ENCODE peak calls at places on chromosome 14, in five cellular contexts. Y is fibroblast of mammary gland, J is adrenal gland, Z is heart left ventricle, W is cardiac fibroblast. P is an unnamed sample.

GRCh38 chr14:88559852-88560251 is 3.0 kb upstream of the ZC3H14 start:
- DNase-seq in Z (no peak), Y (peak; percentile 75), W (peak; percentile 73), J (no peak), P (no peak)

GRCh38 chr14:98715054-98715453 is 556.9 kb downstream of the BCL11B start:
- DNase-seq in J (no peak), Z (no peak), W (no peak), Y (no peak), P (no peak)

GRCh38 chr14:51638071-51638944 is 13.4 kb upstream of the FRMD6 start:
- DNase-seq in W (peak; percentile 59), Z (no peak), J (no peak), Y (peak; percentile 67), P (no peak)

GRCh38 chr14:81927069-81927468 is 393.4 kb upstream of the SEL1L start:
- DNase-seq in Z (no peak), Y (no peak), W (no peak), J (no peak), P (no peak)

GRCh38 chr14:20631023-20631820 is 10.3 kb downstream of the OR6S1 start:
- DNase-seq in W (peak; percentile 86), J (no peak), Z (no peak), Y (peak; percentile 70), P (peak; percentile 61)

GRCh38 chr14:105945891-105946290 is 419.5 kb downstream of the TMEM121 start:
- DNase-seq in J (no peak), Z (no peak), W (no peak), Y (no peak), P (peak; percentile 12)

GRCh38 chr14:99206053-99206452 is 65.9 kb downstream of the BCL11B start:
- DNase-seq in Y (no peak), Z (no peak), W (no peak), J (no peak), P (no peak)

GRCh38 chr14:102212356-102212755 is 72.7 kb downstream of the WDR20 start:
- DNase-seq in J (no peak), Y (no peak), Z (peak; percentile 6), W (no peak), P (no peak)

GRCh38 chr14:35213869-35214387 is 78.3 kb upstream of the PSMA6 start:
- DNase-seq in Z (no peak), J (no peak), Y (peak; percentile 65), W (peak; percentile 65), P (no peak)

GRCh38 chr14:100875126-100875525 is 28.4 kb downstream of the RTL1 start:
- DNase-seq in J (no peak), Y (no peak), W (no peak), Z (peak; percentile 16), P (no peak)

GRCh38 chr14:77311217-77311616 is 9.5 kb downstream of the POMT2 start:
- DNase-seq in Y (peak; percentile 67), Z (no peak), W (peak; percentile 43), J (no peak), P (no peak)

GRCh38 chr14:77313374-77313773 is 7.3 kb downstream of the POMT2 start:
- DNase-seq in Y (no peak), Z (no peak), J (no peak), W (no peak), P (no peak)

GRCh38 chr14:77315115-77315944 is 5.4 kb downstream of the POMT2 start:
- DNase-seq in Z (no peak), W (no peak), J (no peak), Y (no peak), P (no peak)

GRCh38 chr14:77314539-77314938 is 6.1 kb downstream of the POMT2 start:
- DNase-seq in J (no peak), W (no peak), Y (no peak), Z (no peak), P (no peak)

GRCh38 chr14:77314043-77314442 is 6.6 kb downstream of the POMT2 start:
- DNase-seq in Z (no peak), W (peak; percentile 88), J (peak; percentile 66), Y (peak; percentile 91), P (no peak)
- H3K4me3 ChIP-seq in Z (no peak overlapping the region), W (no peak overlapping the region), J (no peak overlapping the region), Y (no peak overlapping the region), P (no peak overlapping the region)

GRCh38 chr14:67207810-67208209 is 18.6 kb downstream of the GARIN2 start:
- DNase-seq in Z (no peak), Y (no peak), W (no peak), J (no peak), P (no peak)
- H3K4me3 ChIP-seq in Z (no peak overlapping the region), Y (no peak overlapping the region), W (no peak overlapping the region), J (no peak overlapping the region), P (no peak overlapping the region)

GRCh38 chr14:49881296-49882006 is 11.4 kb upstream of the ARF6 start:
- DNase-seq in Y (no peak), W (no peak), J (no peak), Z (no peak), P (no peak)
- H3K4me3 ChIP-seq in Y (no peak overlapping the region), W (no peak overlapping the region), J (no peak overlapping the region), Z (no peak overlapping the region), P (no peak overlapping the region)

GRCh38 chr14:61438860-61439765 is 117.7 kb downstream of the PRKCH start:
- DNase-seq in Z (no peak), Y (peak; percentile 30), W (peak; percentile 87), J (no peak), P (peak; percentile 74)
- H3K4me3 ChIP-seq in Z (peak overlapping the region; percentile 7), Y (no peak overlapping the region), W (peak overlapping the region; percentile 15), J (no peak overlapping the region), P (no peak overlapping the region)

GRCh38 chr14:96958057-96958456 is 160.9 kb downstream of the VRK1 start:
- DNase-seq in W (no peak), Z (no peak), J (no peak), Y (no peak), P (no peak)

GRCh38 chr14:96959992-96960391 is 162.8 kb downstream of the VRK1 start:
- DNase-seq in J (no peak), W (no peak), Y (no peak), Z (no peak), P (no peak)

GRCh38 chr14:96962337-96962736 is 165.2 kb downstream of the VRK1 start:
- DNase-seq in Y (no peak), Z (no peak), W (no peak), J (no peak), P (peak; percentile 68)

GRCh38 chr14:96960598-96961116 is 163.5 kb downstream of the VRK1 start:
- DNase-seq in J (no peak), W (no peak), Y (no peak), Z (no peak), P (no peak)

DNA sequence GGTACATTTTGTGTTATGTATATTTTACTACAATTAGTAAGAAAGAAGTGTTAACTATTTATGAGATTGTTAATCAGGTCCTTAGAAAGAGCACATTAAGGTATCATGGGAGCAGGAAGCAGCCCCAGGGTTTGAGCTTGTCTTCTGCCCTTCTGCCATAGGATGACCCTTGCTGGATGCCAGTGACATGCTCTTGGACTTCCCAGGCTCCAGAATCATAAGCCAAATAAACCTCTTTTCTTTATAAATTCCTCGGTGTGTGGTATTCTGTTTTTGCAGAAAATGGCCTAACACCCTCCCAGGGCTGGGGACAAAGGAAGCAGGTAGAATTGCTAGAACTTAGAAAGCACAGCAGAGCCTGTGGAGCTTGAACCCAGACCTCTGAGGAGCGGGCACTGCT is 164.7 kb downstream of the VRK1 start:
- DNase-seq in Z (no peak), Y (no peak), J (no peak), W (no peak), P (no peak)
- H3K4me3 ChIP-seq in Z (no peak overlapping the region), Y (no peak overlapping the region), J (no peak overlapping the region), W (no peak overlapping the region), P (no peak overlapping the region)

DNA sequence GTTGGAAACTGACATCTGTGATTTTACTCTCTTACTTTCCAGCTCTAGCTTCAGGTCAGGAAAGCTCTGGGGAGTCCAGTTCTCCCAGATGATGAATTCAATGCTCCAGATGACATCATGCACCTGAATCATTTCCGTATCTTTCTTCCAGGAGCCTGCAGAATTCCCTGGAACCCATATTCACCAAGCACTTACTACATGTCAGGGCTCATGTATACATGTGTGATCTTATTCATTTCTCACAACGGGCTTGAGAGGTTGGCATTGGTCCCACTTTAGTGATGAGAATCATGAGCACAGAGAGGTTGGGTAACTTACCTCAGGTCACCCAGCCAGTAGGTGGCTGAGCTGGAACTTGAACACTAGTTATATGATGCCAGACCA is 10.4 kb upstream of the PGF start:
- DNase-seq in Y (peak; percentile 82), Z (no peak), J (no peak), W (peak; percentile 86), P (no peak)
- H3K4me3 ChIP-seq in Y (no peak overlapping the region), Z (no peak overlapping the region), J (no peak overlapping the region), W (no peak overlapping the region), P (no peak overlapping the region)